ENCODE peak calls at places on chromosomes 12 and 14, in nine cellular contexts. M is prostate gland; E is psoas muscle; U is lower lobe of right lung; T is tibial artery; Y is GM23338; W is CD8-positive, alpha-beta memory T cell; Z is cardiac muscle cell; G is neuronal stem cell. V is an unnamed sample. For H3K27me3 and H3K36me3, the result is how much of the 10 kb centered on the place peaks cover.

GRCh38 chr12:68591716-68592437 is 18.8 kb upstream of the RAP1B start:
- DNase-seq in U (no peak), Y (no peak), E (no peak), M (no peak), Z (no peak), G (no peak), W (no peak), T (no peak), V (no peak)

GRCh38 chr14:93150227-93151206 is 34.2 kb downstream of the MOAP1 start:
- DNase-seq in W (no peak), M (no peak), U (no peak), Y (no peak), T (peak), G (no peak), E (peak), Z (no peak), V (peak)

GRCh38 chr12:6745751-6746525 is 7.0 kb downstream of the MLF2 start:
- DNase-seq in T (no peak), E (no peak), G (no peak), M (no peak), U (peak), Y (no peak), Z (no peak), W (no peak), V (no peak)

GRCh38 chr12:1809606-1810140 is 10.7 kb upstream of the LRTM2 start:
- DNase-seq in T (no peak), M (no peak), U (peak), Z (no peak), Y (no peak), E (peak), G (no peak), W (no peak), V (no peak)

GRCh38 chr14:72178517-72178916 is 246.3 kb downstream of the RGS6 start:
- DNase-seq in U (no peak), Z (no peak), E (no peak), T (no peak), W (no peak), Y (peak), G (no peak), M (no peak), V (no peak)

GRCh38 chr12:55757701-55758100 is 14.8 kb downstream of the GDF11 start:
- DNase-seq in Z (no peak), T (no peak), W (no peak), G (peak), U (no peak), M (no peak), E (no peak), Y (no peak), V (no peak)

GRCh38 chr12:43805149-43805856 is 814 bp downstream of the TWF1 start:
- DNase-seq in Z (peak), E (no peak), G (no peak), W (no peak), T (no peak), M (peak), U (no peak), Y (peak), V (peak)

GRCh38 chr12:104910196-104910840 is 47.8 kb downstream of the SLC41A2 start:
- DNase-seq in U (no peak), G (no peak), M (no peak), T (no peak), Y (no peak), E (no peak), W (no peak), Z (no peak), V (no peak)

GRCh38 chr14:104392001-104392395 is 187.6 kb upstream of the C14orf180 start:
- DNase-seq in Z (no peak), G (no peak), E (no peak), W (no peak), Y (no peak), M (no peak), U (no peak), T (no peak), V (peak)

GRCh38 chr14:60722163-60722835 is 1.9 kb downstream of the SIX4 start:
- DNase-seq in Y (peak), T (peak), G (peak), M (peak), Z (peak), E (peak), W (no peak), U (peak), V (peak)

GRCh38 chr12:53603804-53604203 is 22.4 kb downstream of the ATF7 start:
- DNase-seq in U (no peak), E (no peak), G (no peak), M (no peak), Z (no peak), Y (no peak), T (no peak), W (no peak), V (no peak)

GRCh38 chr12:47612953-47613352 is 92.9 kb downstream of the RPAP3 start:
- DNase-seq in G (no peak), E (no peak), M (no peak), Y (peak), T (no peak), Z (no peak), U (no peak), W (no peak), V (no peak)

GRCh38 chr14:45085004-45085403 is 1.1 kb downstream of the PRPF39 start:
- DNase-seq in Y (no peak), T (no peak), E (no peak), U (no peak), M (no peak), Z (peak), G (no peak), W (no peak), V (no peak)

GRCh38 chr14:72970058-72970630 is 43.9 kb downstream of the DCAF4 start:
- DNase-seq in W (no peak), U (no peak), T (no peak), M (no peak), Y (no peak), E (peak), Z (no peak), G (no peak), V (no peak)

GRCh38 chr12:68264864-68265256 is 11.5 kb upstream of the IL22 start:
- DNase-seq in E (no peak), W (no peak), M (no peak), T (no peak), G (no peak), Y (no peak), Z (no peak), U (no peak), V (no peak)

GRCh38 chr12:91507754-91508153 is 325.1 kb upstream of the DCN start:
- DNase-seq in M (no peak), E (no peak), G (no peak), Y (no peak), Z (no peak), U (no peak), W (no peak), T (no peak), V (no peak)

GRCh38 chr14:37024166-37024565 is 148.2 kb downstream of the SLC25A21 start:
- DNase-seq in Z (no peak), W (no peak), Y (peak), T (no peak), E (no peak), M (no peak), U (no peak), G (no peak), V (no peak)

GRCh38 chr14:102085503-102085902 is 1.3 kb downstream of the HSP90AA1 start:
- DNase-seq in U (no peak), Z (no peak), Y (no peak), G (no peak), E (no peak), T (no peak), M (no peak), W (no peak), V (no peak)

GRCh38 chr12:6435941-6436715 is 8.6 kb upstream of the CD27 start:
- DNase-seq in U (no peak), G (no peak), Z (no peak), W (no peak), M (no peak), Y (no peak), T (no peak), E (no peak), V (peak)

GRCh38 chr12:83690465-83690864 is 1003.8 kb downstream of the TMTC2 start:
- DNase-seq in W (no peak), T (no peak), Y (no peak), U (no peak), E (no peak), Z (no peak), M (no peak), G (no peak), V (no peak)

GRCh38 chr12:82650627-82651337 is 35.9 kb upstream of the TMTC2 start:
- DNase-seq in Y (no peak), E (no peak), W (no peak), Z (no peak), T (no peak), G (no peak), U (no peak), M (no peak), V (no peak)

GRCh38 chr12:64672925-64673409 is 62.7 kb downstream of the RASSF3 start:
- DNase-seq in Z (no peak), M (no peak), U (peak), Y (no peak), T (no peak), W (peak), E (peak), G (no peak), V (no peak)

GRCh38 chr12:12891646-12892355 is 439 bp downstream of the GPRC5A start:
- DNase-seq in T (no peak), Y (no peak), E (no peak), W (no peak), Z (no peak), G (no peak), M (no peak), U (no peak), V (no peak)

GRCh38 chr14:52700701-52701172 is 5.4 kb upstream of the ERO1A start:
- DNase-seq in G (no peak), W (no peak), U (no peak), Y (no peak), M (no peak), E (no peak), T (no peak), Z (no peak), V (no peak)

GRCh38 chr14:38578278-38578681 is 322.4 kb upstream of the CLEC14A start:
- DNase-seq in E (no peak), Z (no peak), U (no peak), T (no peak), M (no peak), Y (no peak), G (no peak), W (no peak), V (no peak)

GRCh38 chr14:105056303-105056831 is 8.9 kb downstream of the GPR132 start:
- DNase-seq in G (no peak), T (no peak), U (peak), W (no peak), Z (no peak), E (peak), Y (peak), M (no peak), V (peak)

GRCh38 chr12:78645956-78646355 is 218.6 kb upstream of the SYT1 start:
- DNase-seq in Y (no peak), T (no peak), E (no peak), G (no peak), W (no peak), U (no peak), M (no peak), Z (no peak), V (no peak)
- H3K27me3 ChIP-seq in Y (half or more), T (under half), E (under half), G (under half), W (under half), U (under half), M (under half), Z (under half), V (under half)

GRCh38 chr14:55138091-55138490 is 9.0 kb downstream of the LGALS3 start:
- DNase-seq in G (no peak), M (no peak), Y (peak), Z (no peak), U (no peak), E (no peak), W (no peak), T (no peak), V (peak)
- H3K36me3 ChIP-seq in G (under half), M (under half), Y (under half), Z (under half), U (half or more), E (half or more), W (under half), T (half or more), V (under half)

DNA sequence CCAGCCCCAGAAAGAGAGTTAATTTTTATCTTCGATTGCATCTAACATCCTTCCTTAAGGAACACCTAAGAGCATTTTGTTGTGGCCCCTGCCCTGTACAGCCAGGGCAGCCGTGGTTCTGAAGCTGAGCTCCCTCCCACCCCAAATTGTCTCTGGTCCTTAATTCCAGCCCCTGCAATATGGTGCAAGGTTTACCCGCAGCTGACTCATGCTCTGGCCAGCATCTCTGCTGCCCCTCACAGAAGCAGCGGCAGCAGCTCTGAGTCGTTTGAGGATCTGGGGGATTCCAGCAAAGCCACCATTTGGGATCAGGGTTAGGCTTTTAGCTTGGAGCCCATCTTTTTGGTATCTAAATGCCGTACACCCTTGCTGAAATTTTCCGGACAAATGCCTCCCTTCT is 3.3 kb downstream of the DLK1 start:
- DNase-seq in Z (no peak), W (no peak), Y (no peak), T (no peak), U (no peak), M (no peak), E (peak), G (no peak), V (no peak)
- H3K27me3 ChIP-seq in Z (under half), W (under half), Y (under half), T (half or more), U (half or more), M (under half), E (under half), G (under half), V (under half)

GRCh38 chr12:102106905-102107304 is 13.0 kb downstream of the NUP37 start:
- DNase-seq in U (no peak), T (no peak), G (no peak), W (no peak), E (no peak), Y (no peak), M (no peak), Z (no peak), V (no peak)
- H3K36me3 ChIP-seq in U (half or more), T (half or more), G (under half), W (under half), E (half or more), Y (under half), M (under half), Z (under half), V (under half)

GRCh38 chr12:131551675-131552074 is 159.2 kb upstream of the SFSWAP start:
- DNase-seq in U (no peak), M (no peak), Y (no peak), W (no peak), E (no peak), Z (no peak), G (no peak), T (no peak), V (no peak)
- H3K27me3 ChIP-seq in U (under half), M (under half), Y (under half), W (under half), E (under half), Z (under half), G (under half), T (under half), V (under half)

GRCh38 chr12:124000111-124000510 is 27.1 kb downstream of the ZNF664 start:
- DNase-seq in U (no peak), E (no peak), W (no peak), T (no peak), M (no peak), G (no peak), Y (no peak), Z (no peak), V (no peak)

GRCh38 chr12:124004233-124004875 is 31.3 kb downstream of the ZNF664 start:
- DNase-seq in W (no peak), Y (no peak), G (no peak), E (no peak), M (no peak), U (no peak), Z (no peak), T (no peak), V (no peak)

GRCh38 chr12:124001343-124001742 is 28.3 kb downstream of the ZNF664 start:
- DNase-seq in Y (no peak), Z (no peak), M (no peak), W (no peak), E (no peak), U (no peak), G (no peak), T (no peak), V (no peak)

GRCh38 chr12:124002021-124002640 is 29.1 kb downstream of the ZNF664 start:
- DNase-seq in W (no peak), M (no peak), T (no peak), E (no peak), Y (no peak), G (no peak), Z (peak), U (no peak), V (no peak)

GRCh38 chr12:124002654-124003053 is 29.6 kb downstream of the ZNF664 start:
- DNase-seq in E (no peak), W (no peak), Z (no peak), M (no peak), Y (no peak), T (no peak), U (no peak), G (no peak), V (no peak)
- H3K36me3 ChIP-seq in E (under half), W (under half), Z (under half), M (under half), Y (under half), T (half or more), U (half or more), G (under half), V (under half)

GRCh38 chr12:57626929-57627445 is 6.0 kb downstream of the B4GALNT1 start:
- DNase-seq in Y (no peak), M (no peak), U (no peak), T (no peak), Z (no peak), W (no peak), E (no peak), G (no peak), V (peak)

GRCh38 chr12:57626111-57626928 is 6.7 kb downstream of the B4GALNT1 start:
- DNase-seq in T (no peak), M (no peak), W (no peak), Y (no peak), U (no peak), Z (no peak), E (peak), G (no peak), V (peak)

GRCh38 chr12:57629897-57630471 is 3.0 kb downstream of the B4GALNT1 start:
- DNase-seq in T (no peak), E (peak), Y (no peak), U (no peak), Z (no peak), G (no peak), M (no peak), W (no peak), V (peak)

GRCh38 chr12:57627504-57628279 is 5.3 kb downstream of the B4GALNT1 start:
- DNase-seq in U (no peak), M (no peak), T (no peak), G (no peak), E (peak), Y (peak), W (no peak), Z (no peak), V (peak)

DNA sequence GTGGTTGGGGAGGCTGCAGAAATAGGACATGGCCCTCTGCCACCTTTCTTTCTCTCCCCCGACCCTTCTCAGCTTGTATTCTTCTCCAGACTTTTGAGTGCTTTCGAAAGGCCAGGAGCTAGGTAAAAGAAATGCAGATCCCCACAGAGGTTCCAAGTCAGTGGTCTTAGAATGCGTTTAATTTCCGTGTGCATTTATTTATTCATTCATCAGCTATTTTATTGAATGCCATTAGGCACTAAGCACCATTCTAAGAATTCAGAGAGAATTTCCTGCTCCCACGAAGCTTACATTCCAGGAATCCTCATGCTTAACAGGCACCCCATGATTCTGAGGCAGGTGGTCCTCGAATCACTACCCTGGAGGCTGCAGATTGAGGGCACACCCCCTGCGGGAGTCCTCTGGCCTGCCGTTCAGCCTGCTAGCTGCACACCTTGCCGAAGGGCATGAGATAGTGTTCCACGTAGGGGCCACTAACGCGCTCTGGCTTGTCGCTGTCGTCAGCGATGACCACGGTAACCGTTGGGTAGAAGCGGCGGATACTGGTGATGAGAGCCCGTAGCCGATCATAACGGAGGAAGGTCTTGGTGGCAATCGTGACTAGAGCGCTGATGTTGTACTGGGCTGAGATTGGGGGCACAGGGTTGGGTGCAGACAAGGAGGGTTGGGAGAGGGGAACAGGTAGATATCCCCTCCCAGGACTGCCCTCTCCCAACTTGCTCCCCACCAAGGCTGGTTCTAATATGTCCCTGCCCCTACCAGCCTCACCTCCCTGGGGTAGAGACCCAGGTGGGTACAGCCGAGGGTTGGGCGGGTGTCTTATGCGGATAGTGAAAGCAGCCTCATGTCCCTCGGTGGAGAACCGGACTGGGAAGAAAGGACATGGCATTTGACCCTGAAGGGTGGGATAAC is 4.5 kb downstream of the B4GALNT1 start:
- DNase-seq in G (no peak), Z (no peak), M (no peak), E (peak), Y (no peak), T (no peak), W (no peak), U (no peak), V (peak)
- H3K27me3 ChIP-seq in G (half or more), Z (half or more), M (under half), E (under half), Y (half or more), T (under half), W (half or more), U (half or more), V (half or more)

V was measured in H7.